ENCODE peak calls at places on chromosomes 12 and 14, in five cellular contexts. One of them, this sample, is unnamed.
A peak's percentile ranks its signal among the peaks of the same experiment; 100 is the strongest.

GRCh38 chr12:123384318-123384993 is 524 bp downstream of the KMT5A start:
- DNase-seq in stimulated activated CD4-positive, alpha-beta T cell treated with anti-CD3 and anti-CD28 coated beads, TNF-alpha, amount 100 ng/mL, for 1 hour: no peak
- DNase-seq in CD4-positive, alpha-beta T cell: no peak
- DNase-seq in stimulated activated CD8-positive, alpha-beta memory T cell treated with anti-CD3 and anti-CD28 coated beads, Interleukin-2, amount 100 ng/mL, for 1 hour: no peak
- DNase-seq in natural killer cell treated with Interleukin-12 subunit alpha and Interleukin-12 subunit beta and Interleukin-15 and Interleukin-18, amount 100 ng/mL, for 72 hours: peak; percentile 70
- DNase-seq in this sample: peak; percentile 36

GRCh38 chr12:32051511-32052299 is 54.9 kb upstream of the BICD1 start:
- DNase-seq in CD4-positive, alpha-beta T cell: no peak
- DNase-seq in stimulated activated CD8-positive, alpha-beta memory T cell treated with anti-CD3 and anti-CD28 coated beads, Interleukin-2, amount 100 ng/mL, for 1 hour: no peak
- DNase-seq in stimulated activated CD4-positive, alpha-beta T cell treated with anti-CD3 and anti-CD28 coated beads, TNF-alpha, amount 100 ng/mL, for 1 hour: no peak
- DNase-seq in natural killer cell treated with Interleukin-12 subunit alpha and Interleukin-12 subunit beta and Interleukin-15 and Interleukin-18, amount 100 ng/mL, for 72 hours: no peak
- DNase-seq in this sample: no peak

GRCh38 chr12:6788972-6789905 is at the start of gene CD4:
- DNase-seq in natural killer cell treated with Interleukin-12 subunit alpha and Interleukin-12 subunit beta and Interleukin-15 and Interleukin-18, amount 100 ng/mL, for 72 hours: peak; percentile 34
- DNase-seq in stimulated activated CD8-positive, alpha-beta memory T cell treated with anti-CD3 and anti-CD28 coated beads, Interleukin-2, amount 100 ng/mL, for 1 hour: no peak
- DNase-seq in stimulated activated CD4-positive, alpha-beta T cell treated with anti-CD3 and anti-CD28 coated beads, TNF-alpha, amount 100 ng/mL, for 1 hour: peak; percentile 38
- DNase-seq in CD4-positive, alpha-beta T cell: peak; percentile 79
- DNase-seq in this sample: peak; percentile 54

GRCh38 chr12:49348781-49349180 is 2.1 kb downstream of the DNAJC22 start:
- DNase-seq in stimulated activated CD4-positive, alpha-beta T cell treated with anti-CD3 and anti-CD28 coated beads, TNF-alpha, amount 100 ng/mL, for 1 hour: no peak
- DNase-seq in natural killer cell treated with Interleukin-12 subunit alpha and Interleukin-12 subunit beta and Interleukin-15 and Interleukin-18, amount 100 ng/mL, for 72 hours: no peak
- DNase-seq in stimulated activated CD8-positive, alpha-beta memory T cell treated with anti-CD3 and anti-CD28 coated beads, Interleukin-2, amount 100 ng/mL, for 1 hour: no peak
- DNase-seq in CD4-positive, alpha-beta T cell: no peak
- DNase-seq in this sample: no peak

GRCh38 chr12:49487605-49488004 is 51.2 kb upstream of the KCNH3 start:
- DNase-seq in natural killer cell treated with Interleukin-12 subunit alpha and Interleukin-12 subunit beta and Interleukin-15 and Interleukin-18, amount 100 ng/mL, for 72 hours: no peak
- DNase-seq in stimulated activated CD4-positive, alpha-beta T cell treated with anti-CD3 and anti-CD28 coated beads, TNF-alpha, amount 100 ng/mL, for 1 hour: no peak
- DNase-seq in CD4-positive, alpha-beta T cell: no peak
- DNase-seq in stimulated activated CD8-positive, alpha-beta memory T cell treated with anti-CD3 and anti-CD28 coated beads, Interleukin-2, amount 100 ng/mL, for 1 hour: no peak
- DNase-seq in this sample: no peak

GRCh38 chr12:63989301-63989845 is 144.9 kb downstream of the SRGAP1 start:
- DNase-seq in CD4-positive, alpha-beta T cell: no peak
- DNase-seq in natural killer cell treated with Interleukin-12 subunit alpha and Interleukin-12 subunit beta and Interleukin-15 and Interleukin-18, amount 100 ng/mL, for 72 hours: no peak
- DNase-seq in stimulated activated CD4-positive, alpha-beta T cell treated with anti-CD3 and anti-CD28 coated beads, TNF-alpha, amount 100 ng/mL, for 1 hour: no peak
- DNase-seq in stimulated activated CD8-positive, alpha-beta memory T cell treated with anti-CD3 and anti-CD28 coated beads, Interleukin-2, amount 100 ng/mL, for 1 hour: no peak
- DNase-seq in this sample: no peak

GRCh38 chr14:32256606-32257005 is 53.5 kb upstream of the RNU6-8 start:
- DNase-seq in stimulated activated CD4-positive, alpha-beta T cell treated with anti-CD3 and anti-CD28 coated beads, TNF-alpha, amount 100 ng/mL, for 1 hour: no peak
- DNase-seq in stimulated activated CD8-positive, alpha-beta memory T cell treated with anti-CD3 and anti-CD28 coated beads, Interleukin-2, amount 100 ng/mL, for 1 hour: no peak
- DNase-seq in natural killer cell treated with Interleukin-12 subunit alpha and Interleukin-12 subunit beta and Interleukin-15 and Interleukin-18, amount 100 ng/mL, for 72 hours: no peak
- DNase-seq in CD4-positive, alpha-beta T cell: no peak
- DNase-seq in this sample: no peak

GRCh38 chr12:9906888-9907287 is 25.3 kb downstream of the CLEC2A start:
- DNase-seq in CD4-positive, alpha-beta T cell: peak; percentile 13
- DNase-seq in natural killer cell treated with Interleukin-12 subunit alpha and Interleukin-12 subunit beta and Interleukin-15 and Interleukin-18, amount 100 ng/mL, for 72 hours: peak; percentile 68
- DNase-seq in stimulated activated CD8-positive, alpha-beta memory T cell treated with anti-CD3 and anti-CD28 coated beads, Interleukin-2, amount 100 ng/mL, for 1 hour: no peak
- DNase-seq in stimulated activated CD4-positive, alpha-beta T cell treated with anti-CD3 and anti-CD28 coated beads, TNF-alpha, amount 100 ng/mL, for 1 hour: peak; percentile 5
- DNase-seq in this sample: peak; percentile 20

This sample was measured in activated naive CD8-positive, alpha-beta T cell treated with anti-CD3 and anti-CD28 coated beads for 36 hours.